ENCODE peak calls at places on chromosome 1, in five cellular contexts. One of them, this sample, is unnamed.

GRCh38 chr1:31095298-31095981 is 29.9 kb upstream of the PUM1 start:
- DNase-seq in aorta: no peak
- DNase-seq in adrenal gland: no peak
- DNase-seq in endothelial cell of umbilical vein: peak; percentile 33
- DNase-seq in CD8-positive, alpha-beta memory T cell: no peak
- DNase-seq in this sample: no peak

GRCh38 chr1:198751741-198752140 is 112.9 kb downstream of the PTPRC start:
- DNase-seq in aorta: no peak
- DNase-seq in adrenal gland: no peak
- DNase-seq in endothelial cell of umbilical vein: no peak
- DNase-seq in CD8-positive, alpha-beta memory T cell: no peak
- DNase-seq in this sample: no peak

GRCh38 chr1:236904874-236905741 is 99.1 kb downstream of the MT1HL1 start:
- DNase-seq in aorta: no peak
- DNase-seq in adrenal gland: peak; percentile 53
- DNase-seq in endothelial cell of umbilical vein: peak; percentile 7
- DNase-seq in CD8-positive, alpha-beta memory T cell: no peak
- DNase-seq in this sample: no peak

GRCh38 chr1:18814340-18815202 is 44.9 kb downstream of the TAS1R2 start:
- DNase-seq in aorta: no peak
- DNase-seq in adrenal gland: no peak
- DNase-seq in endothelial cell of umbilical vein: no peak
- DNase-seq in CD8-positive, alpha-beta memory T cell: no peak
- DNase-seq in this sample: no peak

GRCh38 chr1:8925406-8925805 is 20.3 kb upstream of the CA6 start:
- DNase-seq in aorta: no peak
- DNase-seq in adrenal gland: no peak
- DNase-seq in endothelial cell of umbilical vein: no peak
- DNase-seq in CD8-positive, alpha-beta memory T cell: no peak
- DNase-seq in this sample: no peak

GRCh38 chr1:244837597-244838258 is 2.3 kb downstream of the COX20 start:
- DNase-seq in aorta: no peak
- DNase-seq in adrenal gland: no peak
- DNase-seq in endothelial cell of umbilical vein: no peak
- DNase-seq in CD8-positive, alpha-beta memory T cell: no peak
- DNase-seq in this sample: no peak

GRCh38 chr1:179882253-179883039 is at the start of gene TOR1AIP1:
- DNase-seq in aorta: peak; percentile 99
- DNase-seq in adrenal gland: peak; percentile 98
- DNase-seq in endothelial cell of umbilical vein: peak; percentile 99
- DNase-seq in CD8-positive, alpha-beta memory T cell: peak; percentile 99
- DNase-seq in this sample: peak; percentile 99

GRCh38 chr1:85122169-85122568 is 73.9 kb upstream of the MCOLN3 start:
- DNase-seq in aorta: no peak
- DNase-seq in adrenal gland: no peak
- DNase-seq in endothelial cell of umbilical vein: no peak
- DNase-seq in CD8-positive, alpha-beta memory T cell: no peak
- DNase-seq in this sample: no peak

GRCh38 chr1:154403300-154403943 is 1.7 kb upstream of the IL6R start:
- DNase-seq in aorta: no peak
- DNase-seq in adrenal gland: no peak
- DNase-seq in endothelial cell of umbilical vein: no peak
- DNase-seq in CD8-positive, alpha-beta memory T cell: peak; percentile 59
- DNase-seq in this sample: no peak

GRCh38 chr1:4018721-4019521 is 118.8 kb upstream of the C1orf174 start:
- DNase-seq in aorta: no peak
- DNase-seq in adrenal gland: no peak
- DNase-seq in endothelial cell of umbilical vein: no peak
- DNase-seq in CD8-positive, alpha-beta memory T cell: no peak
- DNase-seq in this sample: no peak

GRCh38 chr1:175148068-175148467 is 44.5 kb downstream of the KIAA0040 start:
- DNase-seq in aorta: no peak
- DNase-seq in adrenal gland: no peak
- DNase-seq in endothelial cell of umbilical vein: no peak
- DNase-seq in CD8-positive, alpha-beta memory T cell: no peak
- DNase-seq in this sample: no peak

GRCh38 chr1:172585348-172585747 is 52.4 kb downstream of the SUCO start:
- DNase-seq in aorta: no peak
- DNase-seq in adrenal gland: no peak
- DNase-seq in endothelial cell of umbilical vein: peak; percentile 72
- DNase-seq in CD8-positive, alpha-beta memory T cell: no peak
- DNase-seq in this sample: no peak

GRCh38 chr1:28064064-28064463 is 24.3 kb downstream of the EYA3 start:
- DNase-seq in aorta: no peak
- DNase-seq in adrenal gland: no peak
- DNase-seq in endothelial cell of umbilical vein: peak; percentile 72
- DNase-seq in CD8-positive, alpha-beta memory T cell: no peak
- DNase-seq in this sample: no peak

GRCh38 chr1:204483791-204484190 is 10.8 kb downstream of the PIK3C2B start:
- DNase-seq in aorta: no peak
- DNase-seq in adrenal gland: no peak
- DNase-seq in endothelial cell of umbilical vein: no peak
- DNase-seq in CD8-positive, alpha-beta memory T cell: no peak
- DNase-seq in this sample: no peak

GRCh38 chr1:183622884-183623785 is 12.4 kb downstream of the ARPC5 start:
- DNase-seq in aorta: no peak
- DNase-seq in adrenal gland: peak; percentile 54
- DNase-seq in endothelial cell of umbilical vein: peak; percentile 56
- DNase-seq in CD8-positive, alpha-beta memory T cell: peak; percentile 55
- DNase-seq in this sample: peak; percentile 71

GRCh38 chr1:113129529-113130185 is 56.7 kb downstream of the LRIG2 start:
- DNase-seq in aorta: no peak
- DNase-seq in adrenal gland: no peak
- DNase-seq in endothelial cell of umbilical vein: no peak
- DNase-seq in CD8-positive, alpha-beta memory T cell: no peak
- DNase-seq in this sample: no peak

GRCh38 chr1:32447469-32448185 is 17.2 kb upstream of the ZBTB8B start:
- DNase-seq in aorta: peak; percentile 52
- DNase-seq in adrenal gland: no peak
- DNase-seq in endothelial cell of umbilical vein: no peak
- DNase-seq in CD8-positive, alpha-beta memory T cell: no peak
- DNase-seq in this sample: peak; percentile 96

GRCh38 chr1:22275626-22276395 is 132.9 kb upstream of the WNT4 start:
- DNase-seq in aorta: peak; percentile 60
- DNase-seq in adrenal gland: peak; percentile 48
- DNase-seq in endothelial cell of umbilical vein: peak; percentile 69
- DNase-seq in CD8-positive, alpha-beta memory T cell: no peak
- DNase-seq in this sample: peak; percentile 42

GRCh38 chr1:154787171-154787570 is 82.9 kb downstream of the KCNN3 start:
- DNase-seq in aorta: no peak
- DNase-seq in adrenal gland: no peak
- DNase-seq in endothelial cell of umbilical vein: no peak
- DNase-seq in CD8-positive, alpha-beta memory T cell: no peak
- DNase-seq in this sample: no peak

GRCh38 chr1:30816211-30817082 is 58.9 kb upstream of the LAPTM5 start:
- DNase-seq in aorta: no peak
- DNase-seq in adrenal gland: no peak
- DNase-seq in endothelial cell of umbilical vein: no peak
- DNase-seq in CD8-positive, alpha-beta memory T cell: no peak
- DNase-seq in this sample: peak; percentile 96

GRCh38 chr1:62784509-62785365 is 805 bp downstream of the ATG4C start:
- DNase-seq in aorta: no peak
- DNase-seq in adrenal gland: no peak
- DNase-seq in endothelial cell of umbilical vein: peak; percentile 11
- DNase-seq in CD8-positive, alpha-beta memory T cell: no peak
- DNase-seq in this sample: no peak

GRCh38 chr1:50335036-50335435 is 88.2 kb downstream of the DMRTA2 start:
- DNase-seq in aorta: no peak
- DNase-seq in adrenal gland: no peak
- DNase-seq in endothelial cell of umbilical vein: no peak
- DNase-seq in CD8-positive, alpha-beta memory T cell: no peak
- DNase-seq in this sample: no peak

GRCh38 chr1:154616659-154617345 is 8.8 kb upstream of the ADAR start:
- DNase-seq in aorta: no peak
- DNase-seq in adrenal gland: no peak
- DNase-seq in endothelial cell of umbilical vein: peak; percentile 28
- DNase-seq in CD8-positive, alpha-beta memory T cell: no peak
- DNase-seq in this sample: no peak

GRCh38 chr1:212514056-212514614 is 81.4 kb downstream of the NENF start:
- DNase-seq in aorta: peak; percentile 80
- DNase-seq in adrenal gland: peak; percentile 38
- DNase-seq in endothelial cell of umbilical vein: no peak
- DNase-seq in CD8-positive, alpha-beta memory T cell: no peak
- DNase-seq in this sample: no peak

GRCh38 chr1:195195423-195196057 is 1412.7 kb downstream of the KCNT2 start:
- DNase-seq in aorta: no peak
- DNase-seq in adrenal gland: no peak
- DNase-seq in endothelial cell of umbilical vein: no peak
- DNase-seq in CD8-positive, alpha-beta memory T cell: no peak
- DNase-seq in this sample: no peak

GRCh38 chr1:93605812-93606512 is 75.7 kb downstream of the BCAR3 start:
- DNase-seq in aorta: peak; percentile 42
- DNase-seq in adrenal gland: peak; percentile 65
- DNase-seq in endothelial cell of umbilical vein: peak; percentile 43
- DNase-seq in CD8-positive, alpha-beta memory T cell: no peak
- DNase-seq in this sample: no peak

GRCh38 chr1:58941471-58942289 is 157.8 kb upstream of the JUN start:
- DNase-seq in aorta: no peak
- DNase-seq in adrenal gland: no peak
- DNase-seq in endothelial cell of umbilical vein: no peak
- DNase-seq in CD8-positive, alpha-beta memory T cell: peak; percentile 60
- DNase-seq in this sample: no peak

DNA sequence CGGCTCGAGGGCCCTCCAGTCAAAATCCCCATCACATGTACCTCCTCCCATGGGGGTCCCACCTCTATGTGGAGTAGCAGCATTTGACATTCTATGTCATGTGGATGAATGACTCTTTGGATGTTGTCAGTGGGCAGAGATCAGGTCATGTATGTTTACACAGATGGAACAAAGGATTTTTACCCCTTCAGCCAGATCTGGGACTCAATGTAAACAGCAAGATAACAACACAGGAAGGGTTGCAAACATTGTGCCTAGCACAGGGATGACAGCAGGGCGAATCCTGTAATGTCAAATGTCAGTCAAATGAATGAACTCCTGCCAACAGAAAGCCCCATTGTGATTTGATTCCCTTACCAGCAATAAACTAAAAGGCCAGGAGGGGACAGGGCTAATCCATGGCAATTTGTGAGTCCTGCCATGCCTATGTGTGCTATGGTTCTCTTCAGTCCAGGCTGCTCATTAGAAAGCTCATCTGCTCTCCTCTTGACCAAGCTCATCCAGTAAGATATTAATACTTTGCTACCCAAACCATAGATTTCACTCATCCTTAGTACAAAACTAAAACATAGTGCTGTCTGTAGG is 60.3 kb downstream of the PGBD5 start:
- DNase-seq in aorta: no peak
- DNase-seq in adrenal gland: no peak
- DNase-seq in endothelial cell of umbilical vein: no peak
- DNase-seq in CD8-positive, alpha-beta memory T cell: no peak
- DNase-seq in this sample: no peak
- H3K4me3 ChIP-seq in aorta: no peak overlapping the region
- H3K4me3 ChIP-seq in adrenal gland: no peak overlapping the region
- H3K4me3 ChIP-seq in endothelial cell of umbilical vein: no peak overlapping the region
- H3K4me3 ChIP-seq in CD8-positive, alpha-beta memory T cell: no peak overlapping the region
- H3K4me3 ChIP-seq in this sample: no peak overlapping the region

DNA sequence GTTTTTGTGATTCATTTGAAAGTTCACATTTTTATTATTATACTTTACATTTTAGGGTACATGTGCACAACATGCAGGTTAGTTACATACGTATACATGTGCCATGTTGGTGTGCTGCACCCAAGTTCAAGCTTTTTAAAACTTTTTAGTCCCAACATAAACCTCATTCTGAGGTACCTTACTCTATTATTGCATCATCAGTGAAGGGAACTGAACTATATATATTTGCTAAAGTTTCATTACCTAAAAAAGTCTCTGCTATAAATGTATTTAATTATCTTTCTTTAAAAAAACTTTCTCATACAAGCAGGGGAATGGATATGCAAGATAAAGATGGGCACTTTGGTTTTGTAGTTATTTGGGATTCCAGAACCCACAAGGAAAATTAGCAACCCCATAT is 931.4 kb upstream of the ADGRL2 start:
- DNase-seq in aorta: no peak
- DNase-seq in adrenal gland: no peak
- DNase-seq in endothelial cell of umbilical vein: no peak
- DNase-seq in CD8-positive, alpha-beta memory T cell: no peak
- DNase-seq in this sample: no peak
- H3K9me3 ChIP-seq in aorta: no peaks in the 10 kb centered on the region
- H3K9me3 ChIP-seq in adrenal gland: no peaks in the 10 kb centered on the region
- H3K9me3 ChIP-seq in endothelial cell of umbilical vein: no peaks in the 10 kb centered on the region
- H3K9me3 ChIP-seq in CD8-positive, alpha-beta memory T cell: no peaks in the 10 kb centered on the region
- H3K9me3 ChIP-seq in this sample: no peaks in the 10 kb centered on the region

DNA sequence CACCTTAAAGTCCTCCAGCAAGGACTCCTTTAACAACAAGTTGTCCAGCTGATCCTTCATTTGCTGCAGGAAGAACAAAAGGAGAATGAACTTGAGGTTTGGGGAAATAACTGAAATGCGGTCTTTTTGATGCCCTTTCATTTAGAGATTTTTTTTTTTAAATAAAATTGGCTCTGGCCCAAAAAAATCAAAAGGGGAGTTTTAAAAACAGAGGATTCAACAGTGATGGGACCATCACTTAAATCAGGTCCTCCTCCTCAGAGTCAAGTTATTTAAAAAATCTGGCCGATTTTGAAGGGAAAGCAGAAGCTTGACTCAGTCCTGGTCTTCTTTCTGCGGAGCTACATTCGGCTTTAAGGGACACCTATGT is 765 bp downstream of the IL19 start:
- DNase-seq in aorta: no peak
- DNase-seq in adrenal gland: no peak
- DNase-seq in endothelial cell of umbilical vein: no peak
- DNase-seq in CD8-positive, alpha-beta memory T cell: no peak
- DNase-seq in this sample: no peak
- H3K4me3 ChIP-seq in aorta: no peak overlapping the region
- H3K4me3 ChIP-seq in adrenal gland: no peak overlapping the region
- H3K4me3 ChIP-seq in endothelial cell of umbilical vein: no peak overlapping the region
- H3K4me3 ChIP-seq in CD8-positive, alpha-beta memory T cell: no peak overlapping the region
- H3K4me3 ChIP-seq in this sample: no peak overlapping the region

GRCh38 chr1:7810395-7810794 is 26.3 kb downstream of the PER3 start:
- DNase-seq in aorta: no peak
- DNase-seq in adrenal gland: peak; percentile 82
- DNase-seq in endothelial cell of umbilical vein: peak; percentile 44
- DNase-seq in CD8-positive, alpha-beta memory T cell: no peak
- DNase-seq in this sample: no peak
- H3K9me3 ChIP-seq in aorta: no peaks in the 10 kb centered on the region
- H3K9me3 ChIP-seq in adrenal gland: no peaks in the 10 kb centered on the region
- H3K9me3 ChIP-seq in endothelial cell of umbilical vein: no peaks in the 10 kb centered on the region
- H3K9me3 ChIP-seq in CD8-positive, alpha-beta memory T cell: peaks cover 5% of the 10 kb centered on the region
- H3K9me3 ChIP-seq in this sample: peaks cover 19% of the 10 kb centered on the region

GRCh38 chr1:16048573-16049189 is 5.1 kb downstream of the CLCNKB start:
- DNase-seq in aorta: no peak
- DNase-seq in adrenal gland: no peak
- DNase-seq in endothelial cell of umbilical vein: peak; percentile 58
- DNase-seq in CD8-positive, alpha-beta memory T cell: no peak
- DNase-seq in this sample: peak; percentile 62
- H3K4me3 ChIP-seq in aorta: peak overlapping the region; percentile 5
- H3K4me3 ChIP-seq in adrenal gland: no peak overlapping the region
- H3K4me3 ChIP-seq in endothelial cell of umbilical vein: peak overlapping the region; percentile 61
- H3K4me3 ChIP-seq in CD8-positive, alpha-beta memory T cell: peak overlapping the region; percentile 32
- H3K4me3 ChIP-seq in this sample: peak overlapping the region; percentile 28

This sample was measured in NT2/D1.